ENCODE peak calls at places on chromosomes 5 and 9, in five cellular contexts. G, V, Q, F and R are unnamed samples.

GRCh38 chr9:16246785-16247184 is 623.7 kb downstream of the BNC2 start:
- DNase-seq in G (no peak), V (peak; percentile 28), Q (peak; percentile 31), F (no peak), R (no peak)

GRCh38 chr9:75930766-75931311 is 40.4 kb downstream of the PCSK5 start:
- DNase-seq in G (no peak), V (peak; percentile 36), Q (no peak), F (peak; percentile 63), R (peak; percentile 13)

GRCh38 chr9:134664446-134664845 is 22.8 kb downstream of the COL5A1 start:
- DNase-seq in G (no peak), V (no peak), Q (no peak), F (no peak), R (no peak)

GRCh38 chr5:16964821-16965220 is 28.7 kb upstream of the MYO10 start:
- DNase-seq in G (no peak), V (peak; percentile 29), Q (no peak), F (no peak), R (no peak)

GRCh38 chr5:175823731-175824525 is 47.5 kb upstream of the CPLX2 start:
- DNase-seq in G (no peak), V (no peak), Q (no peak), F (no peak), R (no peak)

GRCh38 chr5:160456778-160457177 is 35.1 kb downstream of the PTTG1 start:
- DNase-seq in G (no peak), V (no peak), Q (no peak), F (no peak), R (no peak)

GRCh38 chr5:176606032-176606431 is 3.9 kb downstream of the GPRIN1 start:
- DNase-seq in G (no peak), V (no peak), Q (no peak), F (no peak), R (no peak)

GRCh38 chr9:86669442-86669841 is 277.9 kb downstream of the GAS1 start:
- DNase-seq in G (no peak), V (no peak), Q (no peak), F (no peak), R (no peak)

GRCh38 chr5:64947031-64947430 is 178.3 kb downstream of the CWC27 start:
- DNase-seq in G (peak; percentile 10), V (peak; percentile 86), Q (peak; percentile 64), F (no peak), R (no peak)

GRCh38 chr5:137073192-137073591 is 425.9 kb downstream of the SPOCK1 start:
- DNase-seq in G (no peak), V (peak; percentile 58), Q (peak; percentile 34), F (no peak), R (no peak)

GRCh38 chr5:175892401-175892800 is 21.0 kb downstream of the CPLX2 start:
- DNase-seq in G (no peak), V (no peak), Q (no peak), F (no peak), R (no peak)

GRCh38 chr5:173984218-173984617 is 4.8 kb upstream of the C5orf47 start:
- DNase-seq in G (no peak), V (peak; percentile 13), Q (peak; percentile 36), F (no peak), R (peak; percentile 32)

GRCh38 chr5:542693-543311 is 18.6 kb upstream of the SLC9A3 start:
- DNase-seq in G (no peak), V (no peak), Q (no peak), F (no peak), R (no peak)

GRCh38 chr5:82918311-82919031 is 158.7 kb downstream of the TMEM167A start:
- DNase-seq in G (no peak), V (no peak), Q (no peak), F (no peak), R (no peak)

GRCh38 chr9:126722252-126722921 is 82.5 kb upstream of the ZBTB43 start:
- DNase-seq in G (peak; percentile 76), V (peak; percentile 53), Q (peak; percentile 70), F (peak; percentile 86), R (peak; percentile 72)

GRCh38 chr5:132465095-132465707 is 25.4 kb downstream of the IRF1 start:
- DNase-seq in G (no peak), V (no peak), Q (no peak), F (no peak), R (no peak)

GRCh38 chr5:65102501-65102825 is 333.7 kb downstream of the CWC27 start:
- DNase-seq in G (no peak), V (no peak), Q (no peak), F (no peak), R (no peak)

GRCh38 chr9:132590037-132590317 is 7.6 kb downstream of the BARHL1 start:
- DNase-seq in G (no peak), V (no peak), Q (no peak), F (no peak), R (no peak)

GRCh38 chr5:79829260-79829659 is 139.6 kb downstream of the CMYA5 start:
- DNase-seq in G (no peak), V (no peak), Q (peak; percentile 18), F (no peak), R (no peak)

GRCh38 chr9:129225815-129226214 is 47.8 kb upstream of the IER5L start:
- DNase-seq in G (peak; percentile 90), V (peak; percentile 95), Q (peak; percentile 99), F (peak; percentile 42), R (no peak)

GRCh38 chr5:40755093-40755406 is 711 bp downstream of the TTC33 start:
- DNase-seq in G (peak; percentile 68), V (peak; percentile 78), Q (peak; percentile 87), F (peak; percentile 86), R (peak; percentile 79)

GRCh38 chr5:134029156-134029555 is 24.4 kb upstream of the VDAC1 start:
- DNase-seq in G (no peak), V (peak; percentile 96), Q (peak; percentile 81), F (no peak), R (no peak)

GRCh38 chr9:35660966-35661413 is 2.9 kb downstream of the CCDC107 start:
- DNase-seq in G (no peak), V (no peak), Q (peak; percentile 42), F (no peak), R (no peak)

GRCh38 chr5:10896016-10896415 is 135.0 kb upstream of the DAP start:
- DNase-seq in G (no peak), V (no peak), Q (no peak), F (no peak), R (no peak)

GRCh38 chr5:125006011-125006685 is 259.7 kb upstream of the ZNF608 start:
- DNase-seq in G (no peak), V (no peak), Q (no peak), F (no peak), R (no peak)

GRCh38 chr5:111310713-111311620 is 86.8 kb downstream of the CAMK4 start:
- DNase-seq in G (no peak), V (no peak), Q (no peak), F (no peak), R (no peak)

GRCh38 chr9:84338792-84339191 is 1.8 kb downstream of the SLC28A3 start:
- DNase-seq in G (no peak), V (no peak), Q (no peak), F (no peak), R (no peak)

GRCh38 chr9:37667706-37668672 is 17.2 kb downstream of the FRMPD1 start:
- DNase-seq in G (no peak), V (no peak), Q (peak; percentile 10), F (no peak), R (no peak)

GRCh38 chr5:150131978-150132694 is 23.5 kb downstream of the PDGFRB start:
- DNase-seq in G (no peak), V (no peak), Q (no peak), F (no peak), R (no peak)

GRCh38 chr9:108083160-108083559 is 593.6 kb upstream of the KLF4 start:
- DNase-seq in G (no peak), V (no peak), Q (no peak), F (no peak), R (no peak)

GRCh38 chr5:112346411-112347044 is 72.5 kb downstream of the EPB41L4A start:
- DNase-seq in G (no peak), V (no peak), Q (no peak), F (no peak), R (no peak)

GRCh38 chr9:71909887-71910601 is 949 bp downstream of the ABHD17B start:
- DNase-seq in G (peak; percentile 70), V (peak; percentile 39), Q (peak; percentile 33), F (peak; percentile 54), R (no peak)

GRCh38 chr9:130682490-130683121 is 11.0 kb upstream of the EXOSC2 start:
- DNase-seq in G (peak; percentile 69), V (peak; percentile 61), Q (peak; percentile 78), F (peak; percentile 84), R (peak; percentile 80)

GRCh38 chr5:62143268-62144229 is 162.5 kb upstream of the KIF2A start:
- DNase-seq in G (no peak), V (peak; percentile 22), Q (peak; percentile 49), F (no peak), R (peak; percentile 4)

GRCh38 chr5:73198833-73199592 is 26.0 kb downstream of the TMEM174 start:
- DNase-seq in G (no peak), V (no peak), Q (no peak), F (no peak), R (no peak)

DNA sequence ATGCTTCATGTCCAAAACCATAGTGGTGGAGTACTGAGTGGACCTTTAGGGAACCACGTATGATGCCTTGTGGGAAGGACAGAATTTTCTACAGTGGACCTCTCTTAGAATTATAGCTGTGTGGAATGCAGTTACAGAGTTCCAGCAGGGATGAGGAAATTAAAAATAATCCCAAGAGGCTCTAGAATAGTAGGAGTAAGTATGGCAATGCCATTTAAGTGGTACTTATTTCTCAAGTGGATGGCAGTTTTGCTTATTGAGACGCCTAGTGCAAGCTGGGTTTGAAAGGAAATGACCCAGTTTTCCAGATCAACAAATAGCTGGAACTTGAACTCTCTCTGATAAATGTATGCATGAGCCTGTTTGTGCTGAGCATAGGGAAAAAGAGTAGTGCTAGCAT is 431.6 kb downstream of the PRR16 start:
- DNase-seq in G (no peak), V (no peak), Q (no peak), F (no peak), R (no peak)
- H3K4me1 ChIP-seq in G (no peaks in the 10 kb centered on the region), V (no peaks in the 10 kb centered on the region), Q (no peaks in the 10 kb centered on the region), F (no peaks in the 10 kb centered on the region), R (no peaks in the 10 kb centered on the region)

GRCh38 chr9:106897681-106898080 is 34.7 kb downstream of the ZNF462 start:
- DNase-seq in G (no peak), V (no peak), Q (no peak), F (no peak), R (no peak)
- H3K4me1 ChIP-seq in G (peaks cover 15% of the 10 kb centered on the region), V (peaks cover 17% of the 10 kb centered on the region), Q (peaks cover 5% of the 10 kb centered on the region), F (peaks cover 11% of the 10 kb centered on the region), R (peaks cover 17% of the 10 kb centered on the region)

DNA sequence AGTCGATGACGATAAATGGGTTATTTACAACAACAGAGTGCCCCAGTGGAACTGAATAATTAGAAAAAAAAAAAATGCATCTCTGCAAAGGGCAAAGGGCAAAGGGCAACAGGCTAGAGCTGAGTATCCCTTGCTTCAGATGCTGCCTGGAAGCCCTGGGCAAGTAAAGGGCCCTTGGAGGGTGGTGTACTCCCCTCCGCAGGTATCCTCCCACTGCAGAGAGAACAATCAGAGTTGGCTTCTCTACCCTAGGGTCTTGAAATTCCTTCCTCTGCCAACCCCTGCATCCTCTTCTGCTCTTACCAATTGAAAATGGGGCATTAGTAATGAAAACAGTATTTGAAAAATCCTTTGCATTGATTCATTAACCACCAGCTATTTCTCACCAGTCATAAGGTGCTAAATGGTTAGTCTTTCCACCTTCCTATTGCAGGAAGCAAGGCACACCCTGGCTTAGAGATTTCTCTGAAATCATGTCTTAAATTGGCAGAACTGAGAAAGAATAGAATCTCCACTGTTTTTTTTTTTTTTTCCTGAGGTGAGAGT is 122.6 kb downstream of the SEMA6A start:
- DNase-seq in G (no peak), V (peak; percentile 66), Q (no peak), F (no peak), R (no peak)
- H3K4me1 ChIP-seq in G (peaks cover 14% of the 10 kb centered on the region), V (peaks cover 3% of the 10 kb centered on the region), Q (peaks cover 50% of the 10 kb centered on the region), F (peaks cover 4% of the 10 kb centered on the region), R (peaks cover 14% of the 10 kb centered on the region)

GRCh38 chr5:87300176-87300575 is 32.5 kb downstream of the RASA1 start:
- DNase-seq in G (no peak), V (peak; percentile 26), Q (no peak), F (no peak), R (no peak)
- H3K4me1 ChIP-seq in G (no peaks in the 10 kb centered on the region), V (peaks cover 6% of the 10 kb centered on the region), Q (no peaks in the 10 kb centered on the region), F (peaks cover 28% of the 10 kb centered on the region), R (peaks cover 2% of the 10 kb centered on the region)